ENCODE peak calls at places on chromosome 14, in eight cellular contexts. F is activated gamma-delta T cell; I is stimulated activated CD4-positive, alpha-beta T cell treated with anti-CD3 and anti-CD28 coated beads, Interleukin-15, amount 100 ng/mL, for 24 hours; D is activated CD4-positive, alpha-beta T cell treated with anti-CD3 and anti-CD28 coated beads, Interleukin-2, amount 50 U/mL, for 24 hours; N is transverse colon; T is GM06990; C is T-helper 1 cell; S is Karpas-422. Z is an unnamed sample.

GRCh38 chr14:73833024-73833423 is 18.6 kb upstream of the PTGR2 start:
- DNase-seq in N (no peak), I (no peak), D (no peak), C (no peak), F (no peak), T (no peak), S (no peak), Z (no peak)

GRCh38 chr14:61601923-61602732 is 93.2 kb upstream of the HIF1A start:
- DNase-seq in I (no peak), S (peak; percentile 86), N (no peak), C (no peak), D (no peak), T (no peak), F (no peak), Z (no peak)

GRCh38 chr14:103194256-103195045 is 71.2 kb downstream of the TNFAIP2 start:
- DNase-seq in F (no peak), D (no peak), T (no peak), I (no peak), N (no peak), S (no peak), C (no peak), Z (no peak)

GRCh38 chr14:23376477-23377200 is at the start of gene CMTM5:
- DNase-seq in T (no peak), C (no peak), I (no peak), N (no peak), D (no peak), S (no peak), F (no peak), Z (no peak)

GRCh38 chr14:39488600-39488999 is 56.4 kb upstream of the FBXO33 start:
- DNase-seq in T (no peak), F (no peak), I (no peak), D (no peak), N (no peak), C (no peak), S (no peak), Z (no peak)

GRCh38 chr14:74531467-74531866 is 37.9 kb downstream of the ISCA2 start:
- DNase-seq in N (peak; percentile 28), T (no peak), F (no peak), I (no peak), S (peak; percentile 61), D (no peak), C (no peak), Z (no peak)

GRCh38 chr14:55802986-55803431 is 223.0 kb downstream of the KTN1 start:
- DNase-seq in N (no peak), S (no peak), T (no peak), D (no peak), C (peak; percentile 60), I (no peak), F (no peak), Z (no peak)

GRCh38 chr14:103723176-103724081 is 7.8 kb downstream of the ZFYVE21 start:
- DNase-seq in I (no peak), N (peak; percentile 33), C (no peak), S (no peak), D (no peak), T (no peak), F (no peak), Z (no peak)

GRCh38 chr14:23430733-23431105 is 4.7 kb downstream of the MYH7 start:
- DNase-seq in S (no peak), N (no peak), F (no peak), C (no peak), D (no peak), I (no peak), T (no peak), Z (no peak)

GRCh38 chr14:79157369-79157768 is 987.2 kb downstream of the NRXN3 start:
- DNase-seq in N (no peak), D (no peak), S (no peak), T (no peak), F (no peak), C (no peak), I (no peak), Z (no peak)

GRCh38 chr14:36647827-36648753 is 13.6 kb upstream of the PAX9 start:
- DNase-seq in I (no peak), T (no peak), S (no peak), C (no peak), N (no peak), D (no peak), F (no peak), Z (no peak)

GRCh38 chr14:23445773-23446172 is 10.3 kb upstream of the MYH7 start:
- DNase-seq in F (no peak), D (no peak), S (no peak), I (no peak), N (no peak), C (no peak), T (no peak), Z (peak; percentile 5)

GRCh38 chr14:51219473-51220448 is 20.3 kb upstream of the TMX1 start:
- DNase-seq in F (no peak), I (no peak), C (no peak), N (no peak), T (no peak), S (peak; percentile 70), D (no peak), Z (no peak)

GRCh38 chr14:102799684-102800562 is 22.7 kb downstream of the TRAF3 start:
- DNase-seq in D (no peak), N (no peak), I (no peak), F (no peak), S (no peak), C (no peak), T (no peak), Z (no peak)

GRCh38 chr14:96917442-96917963 is 120.3 kb downstream of the VRK1 start:
- DNase-seq in C (no peak), N (no peak), D (no peak), F (no peak), I (no peak), S (no peak), T (no peak), Z (no peak)

GRCh38 chr14:49857427-49858003 is 4.9 kb upstream of the NEMF start:
- DNase-seq in I (no peak), D (no peak), S (peak; percentile 71), N (no peak), C (no peak), T (no peak), F (no peak), Z (no peak)

GRCh38 chr14:94021416-94022157 is 4.6 kb upstream of the OTUB2 start:
- DNase-seq in C (peak; percentile 56), D (no peak), N (peak; percentile 34), F (no peak), I (peak; percentile 55), S (no peak), T (no peak), Z (peak; percentile 64)